ENCODE peak calls at places on chromosomes 7 and 10, in ten cellular contexts. One of them, this sample, is unnamed.

GRCh38 chr10:18109471-18109870 is 30.8 kb upstream of the CACNB2 start:
- DNase-seq in NCI-H2107: no peak
- DNase-seq in T-cell: no peak
- DNase-seq in stromal cell of bone marrow: no peak
- DNase-seq in HCEC 1CT: no peak
- DNase-seq in fibroblast of lung: no peak
- DNase-seq in NCI-H2171 treated with DMSO at 0.1 percent for 48 hours: no peak
- DNase-seq in stimulated activated CD4-positive, alpha-beta T cell treated with anti-CD3 and anti-CD28 coated beads, Interleukin-2, amount 100 ng/mL, for 24 hours: no peak
- DNase-seq in fibroblast of mammary gland: no peak
- DNase-seq in thoracic aorta: no peak
- DNase-seq in this sample: no peak

GRCh38 chr10:132974886-132975881 is 32.8 kb upstream of the CFAP46 start:
- DNase-seq in NCI-H2107: no peak
- DNase-seq in T-cell: no peak
- DNase-seq in stromal cell of bone marrow: no peak
- DNase-seq in HCEC 1CT: no peak
- DNase-seq in fibroblast of lung: peak
- DNase-seq in NCI-H2171 treated with DMSO at 0.1 percent for 48 hours: no peak
- DNase-seq in stimulated activated CD4-positive, alpha-beta T cell treated with anti-CD3 and anti-CD28 coated beads, Interleukin-2, amount 100 ng/mL, for 24 hours: no peak
- DNase-seq in fibroblast of mammary gland: no peak
- DNase-seq in thoracic aorta: no peak
- DNase-seq in this sample: no peak

GRCh38 chr10:71533936-71534335 is 137.2 kb downstream of the CDH23 start:
- DNase-seq in NCI-H2107: no peak
- DNase-seq in T-cell: no peak
- DNase-seq in stromal cell of bone marrow: no peak
- DNase-seq in HCEC 1CT: no peak
- DNase-seq in fibroblast of lung: no peak
- DNase-seq in NCI-H2171 treated with DMSO at 0.1 percent for 48 hours: no peak
- DNase-seq in stimulated activated CD4-positive, alpha-beta T cell treated with anti-CD3 and anti-CD28 coated beads, Interleukin-2, amount 100 ng/mL, for 24 hours: no peak
- DNase-seq in fibroblast of mammary gland: no peak
- DNase-seq in thoracic aorta: no peak
- DNase-seq in this sample: no peak

GRCh38 chr7:2982831-2983230 is 60.8 kb downstream of the CARD11 start:
- DNase-seq in NCI-H2107: no peak
- DNase-seq in T-cell: peak
- DNase-seq in stromal cell of bone marrow: no peak
- DNase-seq in HCEC 1CT: no peak
- DNase-seq in fibroblast of lung: no peak
- DNase-seq in NCI-H2171 treated with DMSO at 0.1 percent for 48 hours: no peak
- DNase-seq in stimulated activated CD4-positive, alpha-beta T cell treated with anti-CD3 and anti-CD28 coated beads, Interleukin-2, amount 100 ng/mL, for 24 hours: peak
- DNase-seq in fibroblast of mammary gland: no peak
- DNase-seq in thoracic aorta: no peak
- DNase-seq in this sample: no peak

GRCh38 chr7:133079296-133079695 is 2.6 kb downstream of the CHCHD3 start:
- DNase-seq in NCI-H2107: no peak
- DNase-seq in T-cell: no peak
- DNase-seq in stromal cell of bone marrow: no peak
- DNase-seq in HCEC 1CT: no peak
- DNase-seq in fibroblast of lung: no peak
- DNase-seq in NCI-H2171 treated with DMSO at 0.1 percent for 48 hours: no peak
- DNase-seq in stimulated activated CD4-positive, alpha-beta T cell treated with anti-CD3 and anti-CD28 coated beads, Interleukin-2, amount 100 ng/mL, for 24 hours: no peak
- DNase-seq in fibroblast of mammary gland: no peak
- DNase-seq in thoracic aorta: no peak
- DNase-seq in this sample: no peak

GRCh38 chr10:104326991-104327610 is 11.2 kb downstream of the ITPRIP start:
- DNase-seq in NCI-H2107: no peak
- DNase-seq in T-cell: no peak
- DNase-seq in stromal cell of bone marrow: no peak
- DNase-seq in HCEC 1CT: no peak
- DNase-seq in fibroblast of lung: no peak
- DNase-seq in NCI-H2171 treated with DMSO at 0.1 percent for 48 hours: no peak
- DNase-seq in stimulated activated CD4-positive, alpha-beta T cell treated with anti-CD3 and anti-CD28 coated beads, Interleukin-2, amount 100 ng/mL, for 24 hours: no peak
- DNase-seq in fibroblast of mammary gland: no peak
- DNase-seq in thoracic aorta: no peak
- DNase-seq in this sample: no peak

GRCh38 chr7:17304926-17305325 is 6.5 kb downstream of the AHR start:
- DNase-seq in NCI-H2107: no peak
- DNase-seq in T-cell: no peak
- DNase-seq in stromal cell of bone marrow: peak
- DNase-seq in HCEC 1CT: peak
- DNase-seq in fibroblast of lung: peak
- DNase-seq in NCI-H2171 treated with DMSO at 0.1 percent for 48 hours: no peak
- DNase-seq in stimulated activated CD4-positive, alpha-beta T cell treated with anti-CD3 and anti-CD28 coated beads, Interleukin-2, amount 100 ng/mL, for 24 hours: no peak
- DNase-seq in fibroblast of mammary gland: peak
- DNase-seq in thoracic aorta: no peak
- DNase-seq in this sample: peak

GRCh38 chr10:30059209-30060107 is at the start of gene JCAD:
- DNase-seq in NCI-H2107: no peak
- DNase-seq in T-cell: peak
- DNase-seq in stromal cell of bone marrow: no peak
- DNase-seq in HCEC 1CT: peak
- DNase-seq in fibroblast of lung: no peak
- DNase-seq in NCI-H2171 treated with DMSO at 0.1 percent for 48 hours: no peak
- DNase-seq in stimulated activated CD4-positive, alpha-beta T cell treated with anti-CD3 and anti-CD28 coated beads, Interleukin-2, amount 100 ng/mL, for 24 hours: peak
- DNase-seq in fibroblast of mammary gland: no peak
- DNase-seq in thoracic aorta: no peak
- DNase-seq in this sample: no peak

GRCh38 chr7:142636751-142637150 is 112.5 kb upstream of the PRSS1 start:
- DNase-seq in NCI-H2107: no peak
- DNase-seq in T-cell: peak
- DNase-seq in stromal cell of bone marrow: no peak
- DNase-seq in HCEC 1CT: no peak
- DNase-seq in fibroblast of lung: no peak
- DNase-seq in NCI-H2171 treated with DMSO at 0.1 percent for 48 hours: no peak
- DNase-seq in stimulated activated CD4-positive, alpha-beta T cell treated with anti-CD3 and anti-CD28 coated beads, Interleukin-2, amount 100 ng/mL, for 24 hours: peak
- DNase-seq in fibroblast of mammary gland: no peak
- DNase-seq in thoracic aorta: no peak
- DNase-seq in this sample: no peak

GRCh38 chr10:106573106-106573505 is 591.4 kb downstream of the SORCS1 start:
- DNase-seq in NCI-H2107: no peak
- DNase-seq in T-cell: no peak
- DNase-seq in stromal cell of bone marrow: no peak
- DNase-seq in HCEC 1CT: peak
- DNase-seq in fibroblast of lung: peak
- DNase-seq in NCI-H2171 treated with DMSO at 0.1 percent for 48 hours: no peak
- DNase-seq in stimulated activated CD4-positive, alpha-beta T cell treated with anti-CD3 and anti-CD28 coated beads, Interleukin-2, amount 100 ng/mL, for 24 hours: no peak
- DNase-seq in fibroblast of mammary gland: peak
- DNase-seq in thoracic aorta: no peak
- DNase-seq in this sample: no peak

GRCh38 chr7:134155220-134155619 is 28.1 kb downstream of the LRGUK start:
- DNase-seq in NCI-H2107: no peak
- DNase-seq in T-cell: no peak
- DNase-seq in stromal cell of bone marrow: no peak
- DNase-seq in HCEC 1CT: no peak
- DNase-seq in fibroblast of lung: no peak
- DNase-seq in NCI-H2171 treated with DMSO at 0.1 percent for 48 hours: no peak
- DNase-seq in stimulated activated CD4-positive, alpha-beta T cell treated with anti-CD3 and anti-CD28 coated beads, Interleukin-2, amount 100 ng/mL, for 24 hours: no peak
- DNase-seq in fibroblast of mammary gland: peak
- DNase-seq in thoracic aorta: no peak
- DNase-seq in this sample: no peak

GRCh38 chr7:91330378-91331295 is 66.4 kb downstream of the FZD1 start:
- DNase-seq in NCI-H2107: no peak
- DNase-seq in T-cell: no peak
- DNase-seq in stromal cell of bone marrow: peak
- DNase-seq in HCEC 1CT: no peak
- DNase-seq in fibroblast of lung: peak
- DNase-seq in NCI-H2171 treated with DMSO at 0.1 percent for 48 hours: no peak
- DNase-seq in stimulated activated CD4-positive, alpha-beta T cell treated with anti-CD3 and anti-CD28 coated beads, Interleukin-2, amount 100 ng/mL, for 24 hours: no peak
- DNase-seq in fibroblast of mammary gland: peak
- DNase-seq in thoracic aorta: no peak
- DNase-seq in this sample: no peak

GRCh38 chr7:141702047-141702567 is at the start of gene DENND11:
- DNase-seq in NCI-H2107: peak
- DNase-seq in T-cell: peak
- DNase-seq in stromal cell of bone marrow: no peak
- DNase-seq in HCEC 1CT: no peak
- DNase-seq in fibroblast of lung: peak
- DNase-seq in NCI-H2171 treated with DMSO at 0.1 percent for 48 hours: peak
- DNase-seq in stimulated activated CD4-positive, alpha-beta T cell treated with anti-CD3 and anti-CD28 coated beads, Interleukin-2, amount 100 ng/mL, for 24 hours: peak
- DNase-seq in fibroblast of mammary gland: no peak
- DNase-seq in thoracic aorta: no peak
- DNase-seq in this sample: peak

GRCh38 chr7:38169862-38170261 is 8.2 kb upstream of the STARD3NL start:
- DNase-seq in NCI-H2107: no peak
- DNase-seq in T-cell: no peak
- DNase-seq in stromal cell of bone marrow: peak
- DNase-seq in HCEC 1CT: peak
- DNase-seq in fibroblast of lung: peak
- DNase-seq in NCI-H2171 treated with DMSO at 0.1 percent for 48 hours: no peak
- DNase-seq in stimulated activated CD4-positive, alpha-beta T cell treated with anti-CD3 and anti-CD28 coated beads, Interleukin-2, amount 100 ng/mL, for 24 hours: no peak
- DNase-seq in fibroblast of mammary gland: peak
- DNase-seq in thoracic aorta: peak
- DNase-seq in this sample: peak

GRCh38 chr10:59706851-59707797 is 2.5 kb downstream of the SLC16A9 start:
- DNase-seq in NCI-H2107: no peak
- DNase-seq in T-cell: no peak
- DNase-seq in stromal cell of bone marrow: no peak
- DNase-seq in HCEC 1CT: no peak
- DNase-seq in fibroblast of lung: no peak
- DNase-seq in NCI-H2171 treated with DMSO at 0.1 percent for 48 hours: no peak
- DNase-seq in stimulated activated CD4-positive, alpha-beta T cell treated with anti-CD3 and anti-CD28 coated beads, Interleukin-2, amount 100 ng/mL, for 24 hours: no peak
- DNase-seq in fibroblast of mammary gland: no peak
- DNase-seq in thoracic aorta: no peak
- DNase-seq in this sample: no peak

GRCh38 chr10:88991161-88991899 is 732 bp downstream of the FAS start:
- DNase-seq in NCI-H2107: no peak
- DNase-seq in T-cell: peak
- DNase-seq in stromal cell of bone marrow: no peak
- DNase-seq in HCEC 1CT: peak
- DNase-seq in fibroblast of lung: peak
- DNase-seq in NCI-H2171 treated with DMSO at 0.1 percent for 48 hours: no peak
- DNase-seq in stimulated activated CD4-positive, alpha-beta T cell treated with anti-CD3 and anti-CD28 coated beads, Interleukin-2, amount 100 ng/mL, for 24 hours: peak
- DNase-seq in fibroblast of mammary gland: peak
- DNase-seq in thoracic aorta: peak
- DNase-seq in this sample: peak

GRCh38 chr10:89659185-89660131 is 14.4 kb upstream of the PANK1 start:
- DNase-seq in NCI-H2107: no peak
- DNase-seq in T-cell: no peak
- DNase-seq in stromal cell of bone marrow: peak
- DNase-seq in HCEC 1CT: peak
- DNase-seq in fibroblast of lung: peak
- DNase-seq in NCI-H2171 treated with DMSO at 0.1 percent for 48 hours: no peak
- DNase-seq in stimulated activated CD4-positive, alpha-beta T cell treated with anti-CD3 and anti-CD28 coated beads, Interleukin-2, amount 100 ng/mL, for 24 hours: no peak
- DNase-seq in fibroblast of mammary gland: peak
- DNase-seq in thoracic aorta: no peak
- DNase-seq in this sample: no peak

GRCh38 chr10:3068201-3068967 is 1.0 kb downstream of the PFKP start:
- DNase-seq in NCI-H2107: no peak
- DNase-seq in T-cell: peak
- DNase-seq in stromal cell of bone marrow: no peak
- DNase-seq in HCEC 1CT: peak
- DNase-seq in fibroblast of lung: peak
- DNase-seq in NCI-H2171 treated with DMSO at 0.1 percent for 48 hours: peak
- DNase-seq in stimulated activated CD4-positive, alpha-beta T cell treated with anti-CD3 and anti-CD28 coated beads, Interleukin-2, amount 100 ng/mL, for 24 hours: peak
- DNase-seq in fibroblast of mammary gland: peak
- DNase-seq in thoracic aorta: no peak
- DNase-seq in this sample: peak

This sample was measured in RKO.